ENCODE peak calls at places on chromosomes 7 and 10, in four cellular contexts. Q is CD4-positive, CD25-positive, alpha-beta regulatory T cell; B is AG09309; R is mesothelial cell of epicardium. D is an unnamed sample.

GRCh38 chr7:6375346-6376101 is 72.2 kb downstream of the DAGLB start:
- DNase-seq in Q (peak), B (no peak), R (no peak), D (peak)

GRCh38 chr7:99860281-99861127 is 16.3 kb downstream of the OR2AE1 start:
- DNase-seq in Q (no peak), B (peak), R (no peak), D (no peak)

GRCh38 chr7:90788057-90788456 is 191.9 kb downstream of the CDK14 start:
- DNase-seq in Q (no peak), B (no peak), R (no peak), D (no peak)

GRCh38 chr10:132302911-132303310 is 4.8 kb downstream of the STK32C start:
- DNase-seq in Q (no peak), B (no peak), R (no peak), D (no peak)

GRCh38 chr7:26670841-26671240 is 193.5 kb downstream of the SKAP2 start:
- DNase-seq in Q (no peak), B (no peak), R (no peak), D (no peak)

GRCh38 chr7:151601521-151602305 is 82.0 kb upstream of the RHEB start:
- DNase-seq in Q (no peak), B (no peak), R (no peak), D (no peak)

GRCh38 chr10:124491105-124491504 is 29.5 kb downstream of the LHPP start:
- DNase-seq in Q (no peak), B (no peak), R (no peak), D (no peak)

GRCh38 chr7:123961731-123962130 is 36.7 kb downstream of the SPAM1 start:
- DNase-seq in Q (no peak), B (no peak), R (no peak), D (no peak)

GRCh38 chr7:30281791-30282190 is 2.6 kb upstream of the ZNRF2 start:
- DNase-seq in Q (no peak), B (no peak), R (no peak), D (no peak)

GRCh38 chr10:56258991-56259390 is 102.1 kb downstream of the ZWINT start:
- DNase-seq in Q (no peak), B (no peak), R (no peak), D (no peak)

GRCh38 chr7:18445916-18446520 is 49.5 kb upstream of the HDAC9 start:
- DNase-seq in Q (no peak), B (no peak), R (no peak), D (no peak)